ENCODE peak calls at places on chromosomes 11 and 22, in ten cellular contexts. G is dermis microvascular lymphatic vessel endothelial cell; S is EL; C is NCI-H1105; M is HS-5; T is AG09319; P is stimulated activated CD8-positive, alpha-beta memory T cell treated with anti-CD3 and anti-CD28 coated beads, Interleukin-2, amount 100 ng/mL, for 48 hours; O is right cardiac atrium; I is stimulated activated CD4-positive, alpha-beta T cell treated with anti-CD3 and anti-CD28 coated beads, Interleukin-15, amount 100 ng/mL, for 24 hours; A is HCEC 1CT. B is an unnamed sample.

GRCh38 chr22:24474221-24474620 is 20.9 kb upstream of the UPB1 start:
- DNase-seq in G (no peak), S (peak), C (no peak), M (peak), T (peak), P (no peak), O (no peak), I (no peak), A (peak), B (no peak)

GRCh38 chr11:116169776-116170175 is 603.0 kb downstream of the BUD13 start:
- DNase-seq in G (no peak), S (no peak), C (no peak), M (no peak), T (no peak), P (no peak), O (no peak), I (no peak), A (no peak), B (no peak)

GRCh38 chr11:73017024-73017751 is 124.9 kb downstream of the FCHSD2 start:
- DNase-seq in G (no peak), S (no peak), C (no peak), M (no peak), T (no peak), P (no peak), O (no peak), I (no peak), A (no peak), B (no peak)

GRCh38 chr11:12834166-12834565 is 159.9 kb downstream of the TEAD1 start:
- DNase-seq in G (no peak), S (no peak), C (no peak), M (no peak), T (no peak), P (no peak), O (no peak), I (no peak), A (no peak), B (no peak)

GRCh38 chr11:44749160-44749559 is 22.4 kb downstream of the TSPAN18 start:
- DNase-seq in G (no peak), S (no peak), C (no peak), M (no peak), T (peak), P (no peak), O (no peak), I (no peak), A (no peak), B (no peak)

GRCh38 chr11:48154162-48154561 is 62.4 kb upstream of the OR4B1 start:
- DNase-seq in G (no peak), S (peak), C (no peak), M (peak), T (no peak), P (no peak), O (no peak), I (no peak), A (peak), B (no peak)

GRCh38 chr11:123373754-123374621 is 56.1 kb upstream of the GRAMD1B start:
- DNase-seq in G (no peak), S (no peak), C (no peak), M (no peak), T (no peak), P (no peak), O (no peak), I (no peak), A (no peak), B (no peak)

GRCh38 chr11:78414321-78415051 is 3.1 kb downstream of the GAB2 start:
- DNase-seq in G (no peak), S (peak), C (no peak), M (no peak), T (no peak), P (no peak), O (no peak), I (no peak), A (peak), B (no peak)

GRCh38 chr11:12043221-12043620 is 34.8 kb upstream of the DKK3 start:
- DNase-seq in G (no peak), S (no peak), C (no peak), M (no peak), T (no peak), P (no peak), O (no peak), I (no peak), A (no peak), B (no peak)

GRCh38 chr11:5625281-5625680 is 480 bp downstream of the TRIM34 start:
- DNase-seq in G (no peak), S (peak), C (no peak), M (no peak), T (no peak), P (no peak), O (no peak), I (no peak), A (no peak), B (no peak)

GRCh38 chr22:23075050-23075449 is 4.7 kb downstream of the GNAZ start:
- DNase-seq in G (no peak), S (no peak), C (no peak), M (no peak), T (no peak), P (no peak), O (no peak), I (no peak), A (no peak), B (no peak)

GRCh38 chr11:20084921-20085814 is 75.1 kb downstream of the DBX1 start:
- DNase-seq in G (no peak), S (no peak), C (no peak), M (no peak), T (no peak), P (no peak), O (no peak), I (no peak), A (no peak), B (no peak)

GRCh38 chr11:75301602-75302345 is 49.7 kb downstream of the ARRB1 start:
- DNase-seq in G (no peak), S (no peak), C (peak), M (no peak), T (no peak), P (no peak), O (no peak), I (no peak), A (no peak), B (no peak)

GRCh38 chr11:28384418-28384817 is 276.2 kb downstream of the METTL15 start:
- DNase-seq in G (no peak), S (peak), C (no peak), M (peak), T (peak), P (no peak), O (no peak), I (no peak), A (peak), B (no peak)

B was measured in cortex of kidney.